ENCODE peak calls at places on chromosomes 16 and 17, in seven cellular contexts. R, T, D, X, I, E and V are unnamed samples.

GRCh38 chr17:596763-597644 is 117.6 kb downstream of the VPS53 start:
- DNase-seq in R (peak), T (no peak), D (no peak), X (no peak), I (peak), E (no peak), V (no peak)

GRCh38 chr16:83059237-83059636 is 432.5 kb downstream of the CDH13 start:
- DNase-seq in R (peak), T (no peak), D (no peak), X (no peak), I (peak), E (no peak), V (no peak)

GRCh38 chr17:47686661-47687327 is 7.2 kb upstream of the TBKBP1 start:
- DNase-seq in R (no peak), T (no peak), D (no peak), X (no peak), I (no peak), E (no peak), V (no peak)

GRCh38 chr17:73445466-73445865 is 133.7 kb upstream of the CDC42EP4 start:
- DNase-seq in R (no peak), T (no peak), D (no peak), X (no peak), I (no peak), E (no peak), V (no peak)

GRCh38 chr16:66254751-66255150 is 111.7 kb upstream of the CDH5 start:
- DNase-seq in R (no peak), T (no peak), D (no peak), X (no peak), I (no peak), E (no peak), V (no peak)

GRCh38 chr16:23316634-23317265 is 14.6 kb downstream of the SCNN1B start:
- DNase-seq in R (no peak), T (no peak), D (no peak), X (no peak), I (no peak), E (no peak), V (no peak)

GRCh38 chr17:17156511-17156910 is 49.6 kb downstream of the PLD6 start:
- DNase-seq in R (no peak), T (no peak), D (no peak), X (no peak), I (peak), E (no peak), V (no peak)

GRCh38 chr16:31410082-31410481 is 16.9 kb downstream of the ITGAD start:
- DNase-seq in R (no peak), T (no peak), D (no peak), X (no peak), I (no peak), E (no peak), V (no peak)

GRCh38 chr17:73765824-73766563 is 121.7 kb upstream of the SDK2 start:
- DNase-seq in R (no peak), T (no peak), D (no peak), X (no peak), I (no peak), E (no peak), V (no peak)

GRCh38 chr16:85172465-85173071 is 60.3 kb upstream of the CIBAR2 start:
- DNase-seq in R (peak), T (no peak), D (no peak), X (peak), I (peak), E (no peak), V (no peak)

GRCh38 chr16:814974-815373 is 14.4 kb upstream of the GNG13 start:
- DNase-seq in R (peak), T (no peak), D (no peak), X (no peak), I (no peak), E (no peak), V (no peak)

GRCh38 chr17:12664252-12664651 is 1.4 kb upstream of the MYOCD start:
- DNase-seq in R (no peak), T (no peak), D (no peak), X (no peak), I (no peak), E (no peak), V (no peak)

GRCh38 chr16:50602531-50603205 is 54.5 kb downstream of the NKD1 start:
- DNase-seq in R (no peak), T (peak), D (no peak), X (no peak), I (peak), E (no peak), V (no peak)

GRCh38 chr16:81123092-81123852 is 27.1 kb upstream of the GCSH start:
- DNase-seq in R (no peak), T (no peak), D (no peak), X (no peak), I (no peak), E (no peak), V (no peak)

GRCh38 chr16:57301126-57301817 is 16.8 kb upstream of the PLLP start:
- DNase-seq in R (no peak), T (no peak), D (no peak), X (no peak), I (no peak), E (peak), V (no peak)

GRCh38 chr17:4155980-4156620 is 13.1 kb downstream of the CYB5D2 start:
- DNase-seq in R (no peak), T (no peak), D (no peak), X (no peak), I (no peak), E (no peak), V (no peak)

GRCh38 chr16:35102780-35103403 is 1643.5 kb downstream of the TP53TG3F start:
- DNase-seq in R (no peak), T (no peak), D (no peak), X (no peak), I (no peak), E (no peak), V (no peak)

GRCh38 chr17:72998343-72998742 is 94.1 kb downstream of the SLC39A11 start:
- DNase-seq in R (no peak), T (no peak), D (no peak), X (no peak), I (no peak), E (no peak), V (no peak)

GRCh38 chr17:50781167-50781566 is 13.8 kb upstream of the ANKRD40CL start:
- DNase-seq in R (no peak), T (no peak), D (no peak), X (no peak), I (no peak), E (no peak), V (no peak)

GRCh38 chr16:19127205-19127604 is 13.4 kb downstream of the ITPRIPL2 start:
- DNase-seq in R (no peak), T (no peak), D (no peak), X (no peak), I (no peak), E (no peak), V (no peak)

GRCh38 chr16:72552675-72553074 is 380.7 kb upstream of the PMFBP1 start:
- DNase-seq in R (no peak), T (no peak), D (no peak), X (no peak), I (no peak), E (no peak), V (no peak)

GRCh38 chr17:11880714-11881113 is 116.6 kb downstream of the ZNF18 start:
- DNase-seq in R (peak), T (no peak), D (no peak), X (no peak), I (peak), E (no peak), V (no peak)

GRCh38 chr17:77424585-77425344 is 284.0 kb downstream of the SEC14L1 start:
- DNase-seq in R (peak), T (no peak), D (no peak), X (peak), I (no peak), E (peak), V (no peak)

GRCh38 chr16:84183911-84184310 is 2.9 kb downstream of the TAF1C start:
- DNase-seq in R (no peak), T (no peak), D (no peak), X (no peak), I (no peak), E (no peak), V (no peak)

GRCh38 chr17:9982159-9982558 is 77.1 kb upstream of the RCVRN start:
- DNase-seq in R (no peak), T (no peak), D (no peak), X (no peak), I (no peak), E (no peak), V (no peak)

GRCh38 chr16:48613061-48613957 is 3.3 kb upstream of the N4BP1 start:
- DNase-seq in R (peak), T (no peak), D (no peak), X (no peak), I (peak), E (no peak), V (no peak)

GRCh38 chr17:36723459-36723858 is 122.1 kb downstream of the MRM1 start:
- DNase-seq in R (no peak), T (no peak), D (no peak), X (no peak), I (no peak), E (no peak), V (no peak)

GRCh38 chr17:151886-152859 is 14.8 kb downstream of the SCGB1C2 start:
- DNase-seq in R (peak), T (no peak), D (no peak), X (no peak), I (peak), E (peak), V (no peak)

GRCh38 chr17:63369233-63369632 is 76.9 kb downstream of the CYB561 start:
- DNase-seq in R (peak), T (no peak), D (no peak), X (no peak), I (no peak), E (no peak), V (no peak)

GRCh38 chr17:47785538-47786123 is 36.0 kb downstream of the OSBPL7 start:
- DNase-seq in R (peak), T (no peak), D (no peak), X (no peak), I (peak), E (no peak), V (no peak)

GRCh38 chr17:19332371-19333131 is 30.0 kb downstream of the B9D1 start:
- DNase-seq in R (peak), T (no peak), D (no peak), X (no peak), I (no peak), E (no peak), V (no peak)

GRCh38 chr16:88599092-88599733 is 29.0 kb downstream of the ZC3H18 start:
- DNase-seq in R (no peak), T (no peak), D (no peak), X (peak), I (no peak), E (peak), V (no peak)

GRCh38 chr16:30755955-30756780 is 5.7 kb downstream of the CFAP119 start:
- DNase-seq in R (no peak), T (no peak), D (no peak), X (no peak), I (no peak), E (no peak), V (no peak)

GRCh38 chr17:50198026-50198669 is 3.3 kb downstream of the COL1A1 start:
- DNase-seq in R (peak), T (peak), D (no peak), X (peak), I (peak), E (no peak), V (no peak)

GRCh38 chr17:49439673-49440571 is 25.2 kb upstream of the PHB1 start:
- DNase-seq in R (peak), T (no peak), D (no peak), X (no peak), I (no peak), E (no peak), V (no peak)

GRCh38 chr17:48219605-48220004 is 112.0 kb downstream of the SNX11 start:
- DNase-seq in R (no peak), T (no peak), D (no peak), X (no peak), I (no peak), E (no peak), V (no peak)